ENCODE peak calls at places on chromosomes 7 and 10, in six cellular contexts. K, S, P, N, Z and U are unnamed samples.

GRCh38 chr7:51817694-51818093 is 501.1 kb upstream of the COBL start:
- DNase-seq in K (no peak), S (no peak), P (no peak), N (no peak), Z (no peak), U (no peak)

GRCh38 chr7:5362466-5362865 is 61.2 kb downstream of the TNRC18 start:
- DNase-seq in K (no peak), S (no peak), P (no peak), N (no peak), Z (no peak), U (no peak)

GRCh38 chr10:93039721-93040120 is 20.9 kb upstream of the CYP26C1 start:
- DNase-seq in K (no peak), S (no peak), P (no peak), N (peak), Z (peak), U (no peak)

GRCh38 chr10:84147347-84147746 is 8.0 kb downstream of the GHITM start:
- DNase-seq in K (no peak), S (no peak), P (no peak), N (no peak), Z (no peak), U (no peak)

GRCh38 chr7:30206466-30206865 is 71.7 kb downstream of the MTURN start:
- DNase-seq in K (no peak), S (no peak), P (no peak), N (no peak), Z (peak), U (peak)

GRCh38 chr10:86288695-86289576 is 77.7 kb downstream of the GRID1 start:
- DNase-seq in K (peak), S (peak), P (no peak), N (no peak), Z (no peak), U (no peak)

GRCh38 chr7:47336178-47337020 is 245.5 kb downstream of the TNS3 start:
- DNase-seq in K (peak), S (no peak), P (peak), N (no peak), Z (peak), U (peak)

GRCh38 chr7:33185786-33186185 is 56.4 kb downstream of the BBS9 start:
- DNase-seq in K (no peak), S (no peak), P (no peak), N (peak), Z (peak), U (peak)

GRCh38 chr7:138875794-138876193 is 77.8 kb upstream of the ATP6V0A4 start:
- DNase-seq in K (no peak), S (no peak), P (no peak), N (peak), Z (peak), U (peak)

GRCh38 chr7:84107259-84107658 is 87.3 kb downstream of the SEMA3A start:
- DNase-seq in K (no peak), S (no peak), P (no peak), N (no peak), Z (no peak), U (no peak)

GRCh38 chr7:95730493-95731280 is 41.7 kb upstream of the DYNC1I1 start:
- DNase-seq in K (no peak), S (no peak), P (no peak), N (no peak), Z (no peak), U (no peak)

GRCh38 chr10:1610986-1611770 is 126.1 kb downstream of the ADARB2 start:
- DNase-seq in K (peak), S (no peak), P (no peak), N (no peak), Z (no peak), U (no peak)

GRCh38 chr10:31742255-31742654 is 186.4 kb downstream of the ARHGAP12 start:
- DNase-seq in K (no peak), S (no peak), P (no peak), N (no peak), Z (no peak), U (no peak)

GRCh38 chr7:66837661-66838060 is 83.4 kb upstream of the TMEM248 start:
- DNase-seq in K (peak), S (no peak), P (no peak), N (no peak), Z (no peak), U (no peak)

GRCh38 chr7:134885967-134886352 is 100.3 kb upstream of the AGBL3 start:
- DNase-seq in K (no peak), S (no peak), P (no peak), N (peak), Z (peak), U (no peak)

GRCh38 chr7:5429253-5429856 is 5.7 kb upstream of the TNRC18 start:
- DNase-seq in K (peak), S (peak), P (peak), N (peak), Z (peak), U (no peak)

GRCh38 chr10:1035201-1035600 is 9.5 kb upstream of the IDI2 start:
- DNase-seq in K (no peak), S (no peak), P (no peak), N (no peak), Z (no peak), U (no peak)

GRCh38 chr10:89206402-89207180 is 526 bp downstream of the CH25H start:
- DNase-seq in K (peak), S (peak), P (peak), N (peak), Z (peak), U (no peak)

GRCh38 chr7:148264933-148265557 is 325.5 kb upstream of the C7orf33 start:
- DNase-seq in K (no peak), S (no peak), P (no peak), N (peak), Z (peak), U (peak)

GRCh38 chr10:121307411-121307980 is 290.7 kb downstream of the FGFR2 start:
- DNase-seq in K (no peak), S (no peak), P (no peak), N (no peak), Z (no peak), U (no peak)

GRCh38 chr7:107179326-107180163 is 10.7 kb downstream of the HBP1 start:
- DNase-seq in K (no peak), S (no peak), P (no peak), N (no peak), Z (peak), U (peak)

GRCh38 chr7:48025630-48026029 is 3.3 kb downstream of the SUN3 start:
- DNase-seq in K (no peak), S (no peak), P (no peak), N (no peak), Z (no peak), U (no peak)

GRCh38 chr7:90945104-90945752 is 319.0 kb upstream of the FZD1 start:
- DNase-seq in K (no peak), S (no peak), P (no peak), N (no peak), Z (peak), U (no peak)

GRCh38 chr10:115093286-115093775 is at the start of gene ATRNL1:
- DNase-seq in K (peak), S (peak), P (peak), N (no peak), Z (no peak), U (no peak)

GRCh38 chr10:30467939-30468338 is 34.0 kb downstream of the MAP3K8 start:
- DNase-seq in K (no peak), S (no peak), P (no peak), N (peak), Z (no peak), U (no peak)

GRCh38 chr7:134842901-134843300 is 63.5 kb downstream of the CALD1 start:
- DNase-seq in K (no peak), S (no peak), P (peak), N (no peak), Z (no peak), U (no peak)

GRCh38 chr7:48424731-48425130 is 253.5 kb downstream of the ABCA13 start:
- DNase-seq in K (no peak), S (no peak), P (no peak), N (peak), Z (peak), U (no peak)

GRCh38 chr7:25014735-25015134 is 34.8 kb upstream of the OSBPL3 start:
- DNase-seq in K (no peak), S (no peak), P (no peak), N (no peak), Z (peak), U (peak)

GRCh38 chr7:64875658-64876406 is 27.2 kb upstream of the ZNF273 start:
- DNase-seq in K (no peak), S (no peak), P (no peak), N (no peak), Z (no peak), U (no peak)

DNA sequence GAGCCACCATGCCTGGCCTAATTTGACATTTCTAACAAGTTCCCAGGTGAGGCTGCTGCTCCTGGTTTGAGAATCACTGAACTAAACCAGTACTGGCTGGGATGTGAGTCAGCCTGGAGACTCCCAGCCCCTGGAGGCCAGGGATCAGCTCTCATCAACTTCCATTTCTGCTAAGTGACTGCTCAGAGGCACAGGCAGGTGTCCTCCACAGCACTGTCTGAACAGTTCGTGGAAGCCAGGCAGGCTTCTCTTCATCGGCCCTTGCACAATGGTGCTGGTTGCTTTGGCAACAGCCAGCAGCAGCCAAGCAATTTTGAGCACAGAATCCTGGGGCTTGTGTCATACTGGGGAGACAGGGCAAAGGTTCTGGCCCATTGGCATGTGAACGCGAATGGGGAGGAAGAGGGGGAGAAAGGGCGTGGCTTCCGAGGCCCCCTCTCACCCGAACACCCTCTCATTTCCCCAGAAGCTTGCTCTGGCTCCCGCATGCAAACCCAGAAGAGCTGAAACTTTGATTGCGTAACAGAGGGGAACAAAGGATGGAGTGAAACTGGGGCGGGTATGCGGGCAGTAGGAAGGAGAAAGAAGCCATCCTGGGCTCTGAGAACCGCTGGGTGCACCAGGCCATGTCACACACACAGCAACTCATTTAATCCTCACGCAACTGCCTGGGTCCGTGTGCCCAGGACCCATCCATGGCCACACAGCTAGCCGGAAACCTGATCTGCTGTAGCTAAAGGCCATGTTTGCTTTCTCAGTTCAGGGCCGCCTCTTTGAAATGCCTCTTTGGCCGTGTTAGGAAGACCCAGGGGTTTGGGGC is 9.0 kb upstream of the POR start:
- DNase-seq in K (peak), S (peak), P (peak), N (peak), Z (peak), U (peak)
- TF ChIP-seq POLR2A in K (no peak), S (no peak), P (no peak), N (no peak), Z (no peak), U (no peak)

DNA sequence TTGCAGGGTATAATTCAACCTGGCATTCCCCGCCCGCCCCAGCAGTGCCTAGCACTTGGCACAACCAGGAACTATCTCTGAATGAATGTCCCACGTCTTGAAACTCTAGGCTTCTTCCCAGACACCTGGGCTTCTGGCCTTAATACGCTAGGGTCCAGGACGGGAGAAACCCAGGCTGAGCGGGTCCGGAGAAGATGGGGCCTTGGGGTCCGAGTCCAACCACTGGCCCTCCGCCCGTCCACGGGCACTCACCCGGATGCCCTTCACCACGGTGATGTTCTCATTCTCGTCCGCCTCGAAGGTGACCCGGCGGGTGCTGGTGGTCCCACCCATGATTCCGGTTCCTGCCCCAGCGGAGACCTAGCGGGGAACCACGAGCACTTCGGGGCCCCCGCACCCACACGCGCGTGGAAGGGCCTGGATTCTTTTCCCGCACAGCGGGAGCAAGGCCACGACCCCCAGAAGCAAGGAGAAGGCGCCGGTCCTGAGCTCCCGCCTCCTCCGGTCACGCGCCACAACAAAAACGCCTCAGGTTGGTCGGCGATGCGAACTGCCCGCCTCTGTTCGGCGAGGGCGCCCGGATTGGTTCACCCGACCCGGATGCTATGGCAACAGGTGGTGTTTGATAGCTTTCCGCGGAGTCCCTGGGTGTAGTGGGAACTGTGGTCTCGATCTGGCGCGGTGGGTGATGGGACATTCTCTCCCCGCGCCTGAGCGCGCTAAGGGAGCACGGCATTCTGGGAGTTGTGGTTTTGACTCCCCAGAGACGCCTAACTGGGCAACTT is at the start of gene CHCHD3:
- DNase-seq in K (peak), S (peak), P (peak), N (peak), Z (peak), U (peak)
- TF ChIP-seq POLR2A in K (peak), S (peak), P (peak), N (peak), Z (peak), U (peak)

DNA sequence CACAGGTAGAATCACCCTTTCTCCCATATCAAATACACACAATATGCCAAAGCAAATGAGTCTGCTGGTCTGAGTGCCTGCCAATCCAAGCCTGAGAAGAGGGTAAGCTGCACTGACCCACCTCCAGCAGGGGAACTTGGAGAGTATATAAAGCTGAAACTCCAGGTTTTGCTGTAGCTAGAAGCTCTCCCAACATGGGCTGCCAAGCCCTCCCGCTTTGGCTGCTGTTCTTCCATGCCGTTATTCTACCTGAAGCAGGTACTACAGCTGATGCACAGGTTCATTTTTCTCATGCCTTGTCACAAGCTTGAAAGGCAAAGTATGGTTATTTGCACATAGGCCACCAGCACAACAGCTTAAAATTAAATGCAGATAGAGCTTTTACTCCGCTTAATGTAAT is 21.5 kb upstream of the C10orf120 start:
- DNase-seq in K (no peak), S (no peak), P (no peak), N (no peak), Z (no peak), U (no peak)
- TF ChIP-seq POLR2A in K (no peak), S (no peak), P (no peak), N (no peak), Z (no peak), U (no peak)

DNA sequence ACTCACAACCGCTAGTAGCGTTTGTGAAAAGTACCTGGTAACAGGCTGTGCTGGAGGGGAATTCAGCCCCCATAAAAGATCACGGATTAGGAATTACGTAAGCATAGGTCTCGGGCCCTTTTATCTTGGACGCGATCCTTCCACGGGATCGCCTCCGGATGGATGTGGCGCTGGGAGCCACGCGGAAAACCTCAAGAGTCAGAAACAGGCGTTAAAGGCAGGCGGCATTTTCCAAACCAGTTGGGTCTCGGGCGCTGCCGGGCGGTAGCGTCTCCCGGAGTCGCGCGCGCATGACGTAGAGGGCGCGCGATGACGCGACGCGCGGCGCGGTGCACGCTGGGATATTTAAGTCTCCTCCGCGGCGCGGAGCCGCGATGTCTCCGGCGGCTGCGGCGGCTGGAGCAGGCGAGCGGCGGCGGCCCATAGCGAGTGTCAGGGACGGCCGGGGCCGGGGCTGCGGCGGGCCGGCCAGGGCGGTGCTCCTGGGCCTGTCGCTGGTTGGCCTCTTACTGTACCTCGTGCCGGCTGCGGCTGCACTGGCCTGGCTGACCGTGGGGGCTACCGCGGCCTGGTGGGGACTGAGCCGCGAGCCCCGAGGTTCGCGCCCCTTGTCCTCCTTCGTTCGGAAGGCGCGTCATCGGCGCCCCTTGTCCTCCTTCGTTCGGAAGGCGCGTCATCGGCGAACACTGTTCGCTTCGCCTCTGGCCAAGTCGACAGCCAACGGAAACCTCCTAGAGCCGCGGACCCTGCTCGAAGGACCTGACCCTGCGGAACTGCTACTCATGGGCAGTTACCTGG is at the start of gene POM121:
- DNase-seq in K (peak), S (peak), P (peak), N (peak), Z (peak), U (peak)
- TF ChIP-seq POLR2A in K (peak), S (peak), P (peak), N (peak), Z (peak), U (peak)

GRCh38 chr10:124552877-124553276 is 91.3 kb downstream of the LHPP start:
- DNase-seq in K (no peak), S (no peak), P (no peak), N (no peak), Z (no peak), U (no peak)
- TF ChIP-seq POLR2A in K (no peak), S (no peak), P (no peak), N (no peak), Z (no peak), U (no peak)

GRCh38 chr7:152462995-152463713 is 27.4 kb upstream of the KMT2C start:
- DNase-seq in K (no peak), S (peak), P (no peak), N (no peak), Z (peak), U (peak)
- TF ChIP-seq POLR2A in K (peak), S (peak), P (peak), N (peak), Z (no peak), U (peak)

DNA sequence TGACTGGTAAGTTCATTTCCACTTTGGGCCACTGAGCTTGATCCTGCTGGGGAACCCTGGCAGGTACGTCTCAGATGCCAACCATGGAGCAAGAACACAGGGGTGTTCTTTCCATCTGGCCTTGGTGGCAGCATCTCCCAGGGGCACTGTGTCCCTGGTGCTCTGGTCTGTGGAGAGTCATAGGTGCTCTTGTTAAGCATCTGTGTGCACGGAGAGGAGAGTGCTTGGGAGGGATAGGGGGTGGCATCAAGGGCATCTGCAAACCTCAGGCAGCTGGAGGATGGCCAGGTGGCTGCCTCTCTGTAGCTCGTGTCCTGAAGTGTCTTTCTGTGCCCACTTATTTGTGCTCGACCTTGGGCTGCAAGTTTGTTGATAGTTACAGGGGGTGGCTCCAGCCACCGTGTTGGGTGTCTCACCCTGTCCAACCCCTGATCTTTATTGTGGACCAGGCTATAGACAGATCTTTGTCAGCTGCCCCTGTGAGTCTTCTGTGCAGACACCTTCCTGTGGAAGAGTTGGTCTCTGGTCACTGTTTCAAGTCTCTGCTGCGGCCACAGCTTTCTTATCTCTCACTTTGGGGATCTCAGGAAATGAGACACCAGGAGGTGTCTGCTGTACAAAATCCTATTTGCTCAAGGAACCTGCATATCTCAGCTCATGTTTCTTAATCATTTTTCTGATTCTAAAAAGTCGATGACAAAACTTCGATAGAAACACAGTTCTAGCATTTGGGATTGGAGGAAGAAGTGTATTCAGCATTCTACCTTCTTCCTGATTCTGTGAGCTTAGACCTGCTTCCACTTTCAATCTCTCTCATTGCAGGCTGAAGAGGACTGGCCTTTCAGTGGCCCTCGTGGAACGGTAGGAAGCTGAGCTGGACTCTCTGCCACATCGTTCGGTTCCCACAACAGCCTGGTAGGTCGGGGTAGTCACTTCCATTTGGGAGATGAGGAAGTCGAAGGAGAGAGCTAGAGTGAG is 17.2 kb upstream of the GIMAP8 start:
- DNase-seq in K (no peak), S (no peak), P (no peak), N (peak), Z (no peak), U (no peak)
- TF ChIP-seq POLR2A in K (no peak), S (no peak), P (no peak), N (no peak), Z (no peak), U (no peak)